ENCODE peak calls at places on chromosomes 13 and 19, in nine cellular contexts. O, F, D, P, V, T, Y, H and L are unnamed samples.

GRCh38 chr19:1466461-1467227 is 12.4 kb downstream of the C19orf25 start:
- DNase-seq in Y (no peak), P (no peak), T (no peak), F (no peak), H (no peak), V (no peak), D (no peak), O (no peak), L (no peak)

GRCh38 chr13:43132228-43132627 is 108.8 kb downstream of the DNAJC15 start:
- DNase-seq in O (peak), D (peak), F (no peak), T (peak), Y (no peak), H (no peak), V (no peak), P (peak), L (no peak)

GRCh38 chr19:3826163-3826562 is 40.0 kb upstream of the MATK start:
- DNase-seq in Y (no peak), O (no peak), H (no peak), V (no peak), D (no peak), P (no peak), T (no peak), F (no peak), L (no peak)

GRCh38 chr13:83620535-83621220 is 261.6 kb downstream of the SLITRK1 start:
- DNase-seq in Y (no peak), V (no peak), H (no peak), P (no peak), D (peak), F (no peak), T (peak), O (no peak), L (no peak)

GRCh38 chr19:11551603-11552235 is 7.3 kb downstream of the ELOF1 start:
- DNase-seq in H (no peak), T (no peak), D (no peak), F (peak), Y (no peak), P (no peak), V (no peak), O (peak), L (no peak)

GRCh38 chr19:30887042-30887441 is 462.2 kb downstream of the TSHZ3 start:
- DNase-seq in O (no peak), V (no peak), D (no peak), F (no peak), T (no peak), P (no peak), H (no peak), Y (peak), L (no peak)

GRCh38 chr19:3322199-3322978 is 44.0 kb upstream of the NFIC start:
- DNase-seq in T (no peak), D (no peak), V (no peak), P (no peak), Y (no peak), H (no peak), O (no peak), F (no peak), L (no peak)

GRCh38 chr19:52901842-52902241 is 4.4 kb upstream of the ZNF320 start:
- DNase-seq in F (no peak), V (no peak), H (no peak), P (no peak), Y (no peak), O (no peak), T (no peak), D (no peak), L (no peak)

GRCh38 chr19:20787766-20788165 is 11.7 kb downstream of the ZNF66 start:
- DNase-seq in T (peak), H (no peak), O (no peak), V (no peak), P (no peak), D (no peak), Y (no peak), F (no peak), L (no peak)

GRCh38 chr13:34757441-34757840 is 184.6 kb upstream of the NBEA start:
- DNase-seq in T (peak), H (no peak), P (no peak), D (peak), Y (no peak), V (no peak), F (no peak), O (no peak), L (no peak)

GRCh38 chr13:111541345-111541744 is 220.9 kb downstream of the TEX29 start:
- DNase-seq in Y (no peak), F (peak), H (no peak), D (no peak), O (no peak), T (no peak), P (no peak), V (no peak), L (no peak)

GRCh38 chr13:101649490-101650126 is 197.1 kb downstream of the ITGBL1 start:
- DNase-seq in T (peak), Y (no peak), H (no peak), O (no peak), P (peak), F (no peak), V (no peak), D (peak), L (no peak)

GRCh38 chr13:109577191-109577700 is 209.1 kb downstream of the IRS2 start:
- DNase-seq in D (no peak), T (no peak), V (no peak), O (no peak), Y (no peak), P (no peak), F (no peak), H (no peak), L (no peak)

GRCh38 chr13:44072536-44072935 is 192.8 kb downstream of the LACC1 start:
- DNase-seq in P (no peak), F (no peak), H (no peak), D (no peak), T (no peak), Y (no peak), O (no peak), V (no peak), L (no peak)

GRCh38 chr13:98267080-98267912 is 90.2 kb upstream of the RNF113B start:
- DNase-seq in O (no peak), D (no peak), V (no peak), Y (no peak), H (no peak), T (peak), F (no peak), P (no peak), L (no peak)

GRCh38 chr13:98033277-98034247 is 80.1 kb downstream of the IPO5 start:
- DNase-seq in D (peak), F (no peak), T (peak), V (no peak), P (peak), O (peak), Y (no peak), H (no peak), L (peak)

GRCh38 chr13:112103971-112104872 is 37.3 kb downstream of the SOX1 start:
- DNase-seq in H (no peak), V (no peak), F (no peak), O (peak), Y (no peak), T (no peak), P (no peak), D (no peak), L (no peak)

GRCh38 chr19:58480831-58481230 is 4.7 kb downstream of the ZNF446 start:
- DNase-seq in D (no peak), V (no peak), T (no peak), Y (no peak), O (no peak), P (no peak), F (no peak), H (no peak), L (no peak)

GRCh38 chr13:27379694-27380596 is 44.5 kb upstream of the GTF3A start:
- DNase-seq in P (peak), Y (no peak), H (peak), F (peak), T (peak), V (peak), D (peak), O (peak), L (no peak)

GRCh38 chr19:56966225-56966696 is 125.7 kb upstream of the PEG3 start:
- DNase-seq in H (no peak), P (no peak), O (peak), F (no peak), Y (no peak), V (no peak), T (no peak), D (no peak), L (no peak)

GRCh38 chr19:34556500-34556899 is 74.9 kb downstream of the WTIP start:
- DNase-seq in T (peak), P (peak), H (no peak), V (peak), Y (no peak), F (no peak), D (peak), O (peak), L (peak)

GRCh38 chr13:111610077-111610476 is 289.6 kb downstream of the TEX29 start:
- DNase-seq in D (no peak), V (no peak), Y (no peak), F (no peak), O (no peak), H (no peak), P (no peak), T (no peak), L (no peak)

GRCh38 chr13:52921194-52921593 is 72.8 kb upstream of the PCDH8 start:
- DNase-seq in H (no peak), V (peak), T (no peak), F (no peak), D (no peak), Y (no peak), O (no peak), P (no peak), L (no peak)

GRCh38 chr19:49546825-49547565 is 19.2 kb downstream of the RCN3 start:
- DNase-seq in V (peak), T (peak), Y (no peak), F (peak), O (peak), H (peak), D (peak), P (peak), L (peak)

GRCh38 chr13:109964164-109964563 is 177.8 kb upstream of the IRS2 start:
- DNase-seq in D (no peak), H (no peak), P (no peak), V (no peak), Y (no peak), O (no peak), F (no peak), T (no peak), L (no peak)

GRCh38 chr19:41327499-41328156 is 17.7 kb downstream of the CCDC97 start:
- DNase-seq in D (no peak), F (peak), T (peak), H (peak), V (peak), Y (no peak), O (no peak), P (peak), L (no peak)

GRCh38 chr19:33430674-33431277 is 57.3 kb downstream of the CEBPG start:
- DNase-seq in D (peak), F (peak), T (peak), V (peak), H (peak), Y (no peak), O (peak), P (peak), L (peak)

GRCh38 chr13:51154029-51154555 is 43.0 kb upstream of the C13orf42 start:
- DNase-seq in D (peak), V (no peak), F (no peak), P (no peak), T (no peak), Y (no peak), H (no peak), O (no peak), L (no peak)

GRCh38 chr19:9966024-9966423 is 29.7 kb upstream of the OLFM2 start:
- DNase-seq in Y (no peak), O (no peak), P (no peak), V (no peak), H (no peak), T (no peak), F (no peak), D (no peak), L (no peak)

GRCh38 chr19:19463348-19464117 is 51.8 kb downstream of the TSSK6 start:
- DNase-seq in Y (no peak), F (no peak), P (no peak), T (no peak), V (no peak), H (no peak), D (peak), O (peak), L (no peak)

GRCh38 chr19:518292-519231 is 11.3 kb downstream of the TPGS1 start:
- DNase-seq in Y (no peak), V (no peak), F (no peak), P (no peak), O (peak), T (no peak), H (peak), D (peak), L (no peak)

GRCh38 chr13:110560606-110561334 is 752 bp downstream of the RAB20 start:
- DNase-seq in O (peak), T (peak), H (peak), Y (no peak), D (peak), P (no peak), F (peak), V (peak), L (no peak)

GRCh38 chr19:49916839-49917733 is 11.9 kb upstream of the ATF5 start:
- DNase-seq in H (no peak), P (no peak), O (peak), T (no peak), D (no peak), V (no peak), F (no peak), Y (no peak), L (no peak)

GRCh38 chr13:51532736-51533197 is 51.5 kb upstream of the WDFY2 start:
- DNase-seq in Y (no peak), H (no peak), V (no peak), P (no peak), D (no peak), O (peak), T (no peak), F (no peak), L (no peak)

GRCh38 chr19:15421726-15422260 is 3.0 kb upstream of the AKAP8L start:
- DNase-seq in T (no peak), H (no peak), V (no peak), Y (no peak), F (no peak), P (no peak), D (no peak), O (no peak), L (no peak)

GRCh38 chr19:7142771-7143170 is 73.3 kb downstream of the ZNF557 start:
- DNase-seq in P (no peak), F (no peak), V (no peak), Y (no peak), D (no peak), T (no peak), H (no peak), O (no peak), L (no peak)

DNA sequence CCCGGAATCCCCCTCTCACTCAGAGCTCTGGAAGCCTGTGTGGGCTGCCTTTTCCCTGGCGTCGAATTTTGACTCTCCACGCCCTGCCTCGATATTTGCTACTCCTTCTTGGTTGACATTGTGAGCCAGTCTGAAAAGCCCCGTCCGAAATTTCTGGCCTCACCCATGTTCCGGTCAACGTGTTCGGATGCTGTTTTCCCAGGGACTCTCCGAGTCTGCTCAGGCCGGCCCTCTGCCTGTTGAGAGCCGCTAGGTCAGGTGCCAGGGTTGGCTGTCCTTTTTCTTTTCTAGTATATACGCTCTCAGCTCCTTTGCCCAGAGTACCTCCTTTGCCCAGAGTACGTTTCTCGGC is 6.8 kb upstream of the DGKH start:
- DNase-seq in Y (no peak), O (peak), H (no peak), D (peak), T (peak), F (peak), P (peak), V (no peak), L (no peak)
- H3K4me3 ChIP-seq in Y (peak), O (peak), H (no peak), D (peak), T (peak), F (peak), P (peak), V (no peak), L (peak)

DNA sequence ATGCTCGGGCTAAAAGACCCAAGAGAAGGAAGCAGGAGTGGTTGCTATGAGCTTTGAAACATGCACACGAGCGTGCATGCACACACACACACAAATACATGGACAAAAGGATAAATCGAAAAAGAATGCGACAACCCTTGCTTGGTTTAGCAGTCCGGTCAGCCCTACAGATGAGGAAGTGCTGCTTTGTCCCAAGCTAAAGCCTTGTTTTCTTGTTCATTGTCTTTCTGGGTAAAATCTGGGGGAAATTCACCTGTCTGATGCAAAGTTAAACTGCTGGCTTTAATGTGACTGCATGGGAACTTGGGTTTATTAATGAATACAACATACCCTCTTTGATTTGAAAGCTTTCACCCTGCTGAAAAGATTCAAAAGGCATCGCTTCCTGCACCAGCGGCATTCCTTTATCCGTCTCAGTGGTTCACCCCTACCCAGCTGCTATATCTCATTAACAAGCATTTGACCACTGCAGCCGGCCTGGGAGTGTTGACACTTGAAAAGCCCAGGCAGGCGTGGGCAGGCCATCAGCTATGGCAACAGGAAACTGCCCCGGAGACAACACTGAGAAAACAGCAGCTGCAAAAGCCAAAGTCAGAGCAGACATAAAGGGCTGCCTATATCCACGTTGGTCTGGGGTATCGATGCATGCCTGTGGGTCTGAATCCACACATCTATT is 301.7 kb downstream of the NDFIP2 start:
- DNase-seq in Y (no peak), F (no peak), O (peak), P (no peak), T (peak), V (no peak), D (peak), H (no peak), L (no peak)
- H3K4me3 ChIP-seq in Y (no peak), F (no peak), O (no peak), P (no peak), T (no peak), V (no peak), D (no peak), H (no peak), L (no peak)

GRCh38 chr13:29679357-29680050 is 84.0 kb upstream of the SLC7A1 start:
- DNase-seq in F (no peak), V (no peak), D (no peak), H (no peak), Y (no peak), P (no peak), T (no peak), O (no peak), L (no peak)

GRCh38 chr13:29676941-29677452 is 81.5 kb upstream of the SLC7A1 start:
- DNase-seq in P (peak), Y (no peak), D (no peak), T (peak), F (no peak), H (no peak), O (no peak), V (no peak), L (no peak)

GRCh38 chr13:29676535-29676934 is 81.0 kb upstream of the SLC7A1 start:
- DNase-seq in Y (no peak), V (no peak), H (no peak), P (peak), D (peak), T (peak), F (no peak), O (peak), L (no peak)

GRCh38 chr13:29677627-29678026 is 82.1 kb upstream of the SLC7A1 start:
- DNase-seq in P (no peak), H (no peak), D (no peak), V (no peak), T (no peak), Y (no peak), F (no peak), O (no peak), L (no peak)

DNA sequence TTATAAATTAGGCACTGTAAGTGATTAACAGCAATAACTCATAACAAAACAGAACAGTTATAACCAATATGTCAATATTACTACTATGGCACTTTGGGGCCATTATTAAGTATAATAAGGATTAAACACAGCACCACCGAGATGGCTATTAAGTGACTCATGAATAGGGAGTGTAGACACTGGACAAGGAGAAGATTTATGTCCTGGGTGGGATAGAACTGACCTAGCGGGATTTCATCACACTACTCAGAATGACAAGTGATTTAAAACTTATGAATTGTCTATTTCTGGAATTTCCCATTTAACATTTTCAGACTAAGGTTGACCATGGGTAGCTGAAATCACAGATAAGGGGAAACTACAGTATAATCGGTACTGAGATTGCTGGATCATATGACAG is 79.0 kb upstream of the SLC7A1 start:
- DNase-seq in P (peak), D (peak), V (no peak), T (peak), Y (no peak), O (no peak), F (no peak), H (no peak), L (no peak)
- H3K4me3 ChIP-seq in P (no peak), D (no peak), V (no peak), T (no peak), Y (no peak), O (no peak), F (no peak), H (no peak), L (no peak)

DNA sequence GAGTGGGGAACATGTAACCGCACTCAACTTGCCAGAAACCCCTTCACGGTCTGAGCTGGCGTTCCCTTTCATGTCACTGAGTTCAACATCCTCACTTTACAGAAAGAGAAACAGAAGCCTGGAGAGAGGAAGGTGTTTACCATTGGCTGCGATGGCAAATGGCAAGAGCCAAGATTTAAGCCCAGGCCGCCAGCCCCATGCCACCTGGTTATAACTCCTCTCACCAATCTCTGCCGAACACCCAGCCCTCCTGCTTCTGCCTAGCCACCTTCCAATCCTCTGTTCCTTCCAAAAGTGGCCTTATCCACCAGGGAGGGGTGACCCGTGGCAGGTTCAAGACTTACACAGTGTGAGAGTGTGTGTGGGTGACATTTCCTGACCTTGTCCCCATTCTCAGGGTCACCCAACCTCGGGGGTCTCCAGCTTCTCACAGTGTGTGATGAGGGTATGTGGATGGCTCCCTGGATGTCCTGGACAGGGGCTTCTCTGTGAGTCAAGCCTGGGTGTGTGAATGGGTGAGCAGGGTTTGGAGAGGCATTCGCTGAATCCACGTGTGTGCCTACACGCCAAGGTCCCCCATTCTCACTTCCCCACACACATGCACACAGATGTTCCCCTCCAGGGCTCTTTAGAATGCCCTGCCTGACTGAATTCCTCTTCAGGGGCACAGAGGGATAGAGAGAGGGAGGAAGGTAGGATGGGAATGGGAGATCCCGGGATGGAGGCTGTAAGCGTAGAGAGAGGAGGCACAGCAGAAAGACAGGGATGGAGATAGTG is 1.2 kb downstream of the CADM4 start:
- DNase-seq in T (no peak), V (no peak), F (no peak), D (no peak), O (no peak), H (no peak), P (no peak), Y (no peak), L (no peak)
- H3K4me3 ChIP-seq in T (no peak), V (no peak), F (no peak), D (no peak), O (no peak), H (no peak), P (no peak), Y (no peak), L (no peak)

GRCh38 chr19:47582320-47582909 is 9.5 kb upstream of the ZNF541 start:
- DNase-seq in H (no peak), O (no peak), P (no peak), D (no peak), F (no peak), Y (no peak), T (no peak), V (no peak), L (no peak)
- H3K4me3 ChIP-seq in H (peak), O (no peak), P (no peak), D (peak), F (no peak), Y (no peak), T (no peak), V (no peak), L (no peak)

GRCh38 chr19:35557539-35558399 is 5.7 kb downstream of the ATP4A start:
- DNase-seq in T (peak), O (peak), H (peak), D (peak), P (peak), F (no peak), V (no peak), Y (no peak), L (no peak)
- H3K4me3 ChIP-seq in T (peak), O (peak), H (no peak), D (peak), P (peak), F (peak), V (no peak), Y (peak), L (peak)